ENCODE peak calls at places on chromosomes 4 and X, in seven cellular contexts. R is AG10803, T is fibroblast of the aortic adventitia, W is left lung, A is heart left ventricle, N is bronchial epithelial cell, S is pancreas. G is an unnamed sample.

GRCh38 chr4:135201081-135201480 is 999.5 kb upstream of the PABPC4L start:
- DNase-seq in T (no peak), N (no peak), R (no peak), W (no peak), S (no peak), A (no peak), G (no peak)

GRCh38 chrX:5474282-5474681 is 754.4 kb downstream of the NLGN4X start:
- DNase-seq in A (no peak), N (no peak), R (no peak), S (no peak), T (no peak), W (no peak), G (no peak)

GRCh38 chr4:76589872-76590846 is 155.1 kb downstream of the SHROOM3 start:
- DNase-seq in S (peak; percentile 52), T (peak; percentile 87), W (peak; percentile 82), A (peak; percentile 56), R (peak; percentile 99), N (no peak), G (no peak)

GRCh38 chr4:146134761-146135160 is 40.8 kb upstream of the LSM6 start:
- DNase-seq in W (no peak), N (peak; percentile 71), A (no peak), R (no peak), S (no peak), T (peak; percentile 52), G (no peak)

GRCh38 chr4:80072607-80073361 is at the start of gene ANTXR2:
- DNase-seq in T (peak; percentile 98), N (peak; percentile 82), S (peak; percentile 84), A (peak; percentile 95), W (peak; percentile 98), R (peak; percentile 97), G (no peak)

GRCh38 chr4:44738615-44739014 is 12.3 kb upstream of the GNPDA2 start:
- DNase-seq in W (no peak), S (no peak), N (no peak), R (no peak), A (no peak), T (peak; percentile 14), G (no peak)

GRCh38 chr4:143721317-143721716 is 20.8 kb upstream of the FREM3 start:
- DNase-seq in S (no peak), A (no peak), R (no peak), N (no peak), W (no peak), T (no peak), G (no peak)

GRCh38 chr4:1490906-1491629 is 84.8 kb upstream of the NKX1-1 start:
- DNase-seq in R (no peak), T (no peak), N (no peak), S (no peak), A (peak; percentile 25), W (peak; percentile 65), G (no peak)

GRCh38 chr4:53744446-53745160 is 153.3 kb upstream of the LNX1 start:
- DNase-seq in A (no peak), W (no peak), N (no peak), T (no peak), S (no peak), R (no peak), G (no peak)

GRCh38 chr4:160495356-160495755 is 1392.5 kb downstream of the RAPGEF2 start:
- DNase-seq in R (no peak), W (no peak), T (no peak), A (no peak), N (no peak), S (no peak), G (no peak)

GRCh38 chr4:169153451-169153850 is 117.3 kb downstream of the SH3RF1 start:
- DNase-seq in S (no peak), W (no peak), N (no peak), T (no peak), R (no peak), A (no peak), G (no peak)

GRCh38 chr4:93749351-93749761 is 79.2 kb upstream of the ATOH1 start:
- DNase-seq in T (no peak), R (no peak), A (no peak), N (no peak), W (no peak), S (no peak), G (no peak)

GRCh38 chrX:148501121-148502066 is 977 bp downstream of the AFF2 start:
- DNase-seq in R (peak; percentile 0), S (no peak), A (no peak), T (no peak), N (no peak), W (peak; percentile 78), G (no peak)

GRCh38 chrX:148500428-148501120 is at the start of gene AFF2:
- DNase-seq in S (peak; percentile 38), T (peak; percentile 26), A (no peak), W (peak; percentile 84), R (peak; percentile 33), N (no peak), G (no peak)

GRCh38 chrX:148504412-148504950 is 4.1 kb downstream of the AFF2 start:
- DNase-seq in S (no peak), A (no peak), R (no peak), N (no peak), T (no peak), W (peak; percentile 41), G (no peak)

GRCh38 chrX:148498067-148498466 is 2.4 kb upstream of the AFF2 start:
- DNase-seq in T (no peak), S (no peak), N (no peak), R (no peak), W (peak; percentile 2), A (no peak), G (no peak)

DNA sequence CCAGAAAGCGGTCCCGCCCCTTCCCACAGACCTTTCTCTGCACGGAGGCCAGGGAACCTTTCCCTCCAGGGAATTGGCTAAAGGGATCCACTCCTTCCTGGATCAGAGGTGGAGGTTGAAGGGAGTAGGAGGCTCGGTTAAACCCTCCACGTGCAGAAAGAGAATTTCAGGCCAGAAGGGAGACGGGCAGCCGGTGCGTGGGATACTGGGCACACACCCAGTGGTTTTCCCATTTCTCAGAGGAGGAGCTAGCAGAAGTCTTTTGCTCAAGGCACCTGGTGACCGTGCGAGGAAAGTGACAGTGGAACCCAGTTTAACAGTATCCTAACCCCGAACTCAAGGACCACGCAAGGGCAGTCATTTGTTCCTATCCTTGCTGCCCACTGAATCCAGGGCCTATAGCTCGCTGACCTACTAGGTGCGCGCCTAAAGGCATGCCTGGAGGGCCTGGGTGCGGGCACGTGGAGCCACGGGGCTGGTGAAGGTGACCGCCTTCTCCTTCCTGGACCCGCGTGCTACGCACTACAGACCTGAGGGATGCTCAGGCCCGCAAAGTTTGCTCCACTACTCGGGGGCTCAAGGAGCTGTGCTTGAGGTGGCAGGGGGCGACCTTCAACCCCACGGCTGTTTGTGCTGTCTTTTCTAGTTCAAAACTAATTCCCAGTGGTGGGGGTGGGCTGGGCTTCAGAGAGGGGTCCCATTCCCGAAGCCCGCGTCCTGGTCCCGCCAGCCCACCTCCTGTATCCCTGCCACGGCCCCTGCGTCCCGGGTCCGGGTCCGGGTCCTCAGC is 584 bp upstream of the AFF2 start:
- DNase-seq in R (no peak), T (no peak), W (peak; percentile 36), A (no peak), S (no peak), N (no peak), G (no peak)
- H3K4me3 ChIP-seq in R (peak overlapping the region; percentile 52), T (peak overlapping the region; percentile 46), W (no peak overlapping the region), A (no peak overlapping the region), S (no peak overlapping the region), N (no peak overlapping the region), G (no peak overlapping the region)

GRCh38 chrX:23616361-23616760 is 50.9 kb upstream of the PRDX4 start:
- DNase-seq in R (peak; percentile 19), S (no peak), A (no peak), N (peak; percentile 20), W (no peak), T (peak; percentile 51), G (no peak)
- TF ChIP-seq CTCF in R (peak; percentile 66), S (peak; percentile 52), A (peak; percentile 24), N (peak; percentile 58), W (peak; percentile 41), T (peak; percentile 64), G (peak; percentile 53)

GRCh38 chrX:100643212-100643611 is 787 bp upstream of the SRPX2 start:
- DNase-seq in N (peak; percentile 88), T (no peak), S (no peak), W (no peak), A (no peak), R (no peak), G (no peak)

GRCh38 chrX:100645106-100645505 is 1.1 kb downstream of the SRPX2 start:
- DNase-seq in N (peak; percentile 54), R (peak; percentile 31), A (no peak), S (no peak), W (no peak), T (no peak), G (no peak)

GRCh38 chrX:100647095-100647494 is 3.1 kb downstream of the SRPX2 start:
- DNase-seq in T (peak; percentile 36), S (no peak), R (peak; percentile 75), A (peak; percentile 41), N (no peak), W (no peak), G (no peak)

GRCh38 chrX:100642296-100642695 is 1.7 kb upstream of the SRPX2 start:
- DNase-seq in T (no peak), A (no peak), W (no peak), S (no peak), N (peak; percentile 56), R (no peak), G (no peak)

DNA sequence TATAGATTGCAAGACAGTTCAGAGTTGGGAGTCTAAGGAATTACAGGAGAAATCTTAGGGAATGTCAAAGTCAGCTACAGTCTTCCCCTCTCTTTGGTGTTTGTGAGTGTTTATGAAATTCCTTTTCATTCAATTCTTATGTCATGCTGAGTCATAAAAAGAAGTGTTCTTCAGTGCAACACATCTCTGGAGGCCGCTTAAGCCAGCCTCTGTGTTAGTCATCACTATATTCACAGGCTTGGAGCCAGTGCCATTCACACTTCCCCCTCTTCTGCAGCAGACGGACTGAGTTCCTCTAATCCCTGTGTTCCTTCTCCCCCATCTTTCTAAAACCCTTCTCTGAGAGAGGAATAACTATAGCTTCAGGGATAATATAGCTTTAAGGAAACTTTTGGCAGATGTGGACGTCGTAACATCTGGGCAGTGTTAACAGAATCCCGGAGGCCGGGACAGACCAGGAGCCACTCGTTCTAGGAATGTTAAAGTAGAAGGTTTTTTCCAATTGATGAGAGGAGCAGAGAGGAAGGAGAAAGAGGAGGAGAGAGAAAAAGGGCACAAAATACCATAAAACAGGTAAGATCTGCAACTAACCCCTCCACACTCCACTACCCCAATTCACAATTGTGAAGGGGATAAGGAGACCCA is at the start of gene SRPX2:
- DNase-seq in R (peak; percentile 87), T (peak; percentile 90), W (no peak), S (no peak), A (peak; percentile 53), N (peak; percentile 90), G (no peak)
- H3K4me3 ChIP-seq in R (peak within 1 kb of the TSS; percentile 58), T (peak within 1 kb of the TSS; percentile 49), W (peak within 1 kb of the TSS; percentile 7), S (no peak within 1 kb of the TSS), A (peak within 1 kb of the TSS; percentile 17), N (peak within 1 kb of the TSS; percentile 23), G (no peak within 1 kb of the TSS)

GRCh38 chrX:50684871-50685270 is 129.1 kb downstream of the SHROOM4 start:
- DNase-seq in A (no peak), R (no peak), S (no peak), N (no peak), W (no peak), T (no peak), G (no peak)

GRCh38 chrX:50677789-50678188 is 136.2 kb downstream of the SHROOM4 start:
- DNase-seq in R (no peak), S (no peak), N (peak; percentile 8), A (no peak), W (no peak), T (no peak), G (no peak)

GRCh38 chrX:50680990-50681389 is 133.0 kb downstream of the SHROOM4 start:
- DNase-seq in A (no peak), T (no peak), W (no peak), R (no peak), S (no peak), N (peak; percentile 22), G (no peak)
- TF ChIP-seq CTCF in A (peak; percentile 29), T (peak; percentile 23), W (peak; percentile 27), R (peak; percentile 26), S (no peak), N (peak; percentile 44), G (peak; percentile 15)

G was measured in GM12864.